ENCODE peak calls at places on chromosomes 13 and 19, in five cellular contexts. A is GM23338, R is GM12878, L is HCT116, H is H1. F is an unnamed sample.

GRCh38 chr19:31591258-31591657 is 242.0 kb upstream of the TSHZ3 start:
- DNase-seq in A (no peak), R (no peak), L (no peak), H (no peak), F (no peak)

GRCh38 chr13:113083402-113084061 is 22.1 kb upstream of the F7 start:
- DNase-seq in A (no peak), R (no peak), L (peak; percentile 42), H (no peak), F (no peak)

GRCh38 chr19:28556371-28556770 is 656.6 kb downstream of the UQCRFS1 start:
- DNase-seq in A (no peak), R (no peak), L (no peak), H (no peak), F (no peak)

GRCh38 chr19:46416077-46416709 is 2.8 kb upstream of the CCDC8 start:
- DNase-seq in A (peak; percentile 96), R (no peak), L (peak; percentile 40), H (no peak), F (no peak)

GRCh38 chr13:94243551-94243950 is 235.9 kb downstream of the DCT start:
- DNase-seq in A (no peak), R (no peak), L (no peak), H (no peak), F (no peak)

GRCh38 chr13:95644611-95645052 is at the start of gene DZIP1:
- DNase-seq in A (peak; percentile 97), R (no peak), L (no peak), H (peak; percentile 70), F (no peak)

GRCh38 chr19:40143612-40144011 is 47.6 kb upstream of the MAP3K10 start:
- DNase-seq in A (peak; percentile 20), R (no peak), L (no peak), H (no peak), F (peak; percentile 80)

GRCh38 chr19:50952890-50953289 is at the start of gene KLK5:
- DNase-seq in A (peak; percentile 37), R (no peak), L (no peak), H (no peak), F (no peak)

GRCh38 chr19:13817018-13817614 is 21.9 kb downstream of the ZSWIM4 start:
- DNase-seq in A (peak; percentile 100), R (no peak), L (no peak), H (peak; percentile 98), F (no peak)

GRCh38 chr13:82758056-82758455 is 1124.2 kb downstream of the SLITRK1 start:
- DNase-seq in A (peak; percentile 83), R (no peak), L (peak; percentile 7), H (peak; percentile 77), F (no peak)

GRCh38 chr13:110430391-110431338 is 123.6 kb downstream of the COL4A2 start:
- DNase-seq in A (no peak), R (no peak), L (no peak), H (no peak), F (no peak)

GRCh38 chr13:109784590-109785140 is 1.7 kb downstream of the IRS2 start:
- DNase-seq in A (peak; percentile 79), R (no peak), L (no peak), H (no peak), F (no peak)

GRCh38 chr19:41367848-41368301 is 3.9 kb upstream of the B9D2 start:
- DNase-seq in A (no peak), R (no peak), L (no peak), H (no peak), F (no peak)

GRCh38 chr19:52191951-52192350 is 2.1 kb downstream of the PPP2R1A start:
- DNase-seq in A (peak; percentile 7), R (no peak), L (no peak), H (no peak), F (no peak)

GRCh38 chr19:9786819-9787218 is 18.3 kb upstream of the ZNF846 start:
- DNase-seq in A (no peak), R (no peak), L (no peak), H (no peak), F (no peak)

GRCh38 chr13:44141213-44141724 is 232.4 kb upstream of the SERP2 start:
- DNase-seq in A (peak; percentile 47), R (no peak), L (no peak), H (no peak), F (no peak)

GRCh38 chr13:106156468-106156867 is 379.0 kb downstream of the EFNB2 start:
- DNase-seq in A (no peak), R (no peak), L (peak; percentile 78), H (no peak), F (no peak)

GRCh38 chr19:37537391-37537947 is 30.7 kb downstream of the ZNF793 start:
- DNase-seq in A (peak; percentile 21), R (no peak), L (no peak), H (no peak), F (no peak)

GRCh38 chr13:63408227-63409202 is 1992.9 kb upstream of the PCDH20 start:
- DNase-seq in A (peak; percentile 39), R (no peak), L (no peak), H (no peak), F (no peak)

GRCh38 chr19:35107541-35107939 is 8.1 kb upstream of the FXYD3 start:
- DNase-seq in A (no peak), R (no peak), L (peak; percentile 78), H (no peak), F (no peak)

GRCh38 chr13:102187313-102187712 is 214.5 kb downstream of the FGF14 start:
- DNase-seq in A (no peak), R (no peak), L (no peak), H (no peak), F (no peak)

DNA sequence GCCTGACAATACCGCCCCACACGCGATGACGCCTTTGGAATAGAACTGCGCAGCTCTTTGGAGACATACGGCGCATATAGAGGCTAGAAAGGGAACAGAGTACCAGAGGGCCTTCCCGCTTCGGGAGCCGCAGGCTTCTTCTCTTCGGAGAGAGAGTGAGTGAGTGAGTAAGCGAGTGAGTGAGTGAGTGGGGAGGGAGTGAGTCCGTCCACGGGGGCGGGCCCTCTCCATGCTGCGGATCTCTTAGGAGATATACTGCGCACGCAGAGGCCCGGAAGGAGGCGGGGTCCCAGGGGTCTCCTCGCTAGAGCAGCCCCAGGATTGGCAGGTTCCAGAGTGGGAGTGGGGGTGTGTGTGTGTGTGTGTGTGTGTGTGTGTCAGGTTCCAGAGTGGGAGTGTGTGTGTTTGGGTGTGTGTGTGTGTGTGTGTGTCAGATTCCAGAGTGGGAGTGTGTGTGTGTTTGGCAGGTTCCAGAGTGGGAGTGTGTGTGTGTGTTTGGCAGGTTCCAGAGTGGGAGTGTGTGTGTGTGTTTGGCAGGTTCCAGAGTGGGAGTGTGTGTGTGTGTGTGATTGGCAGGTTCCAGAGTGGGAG is 97.0 kb downstream of the INSR start:
- DNase-seq in A (peak; percentile 93), R (peak; percentile 68), L (peak; percentile 86), H (peak; percentile 44), F (peak; percentile 83)
- TF ChIP-seq POLR2AphosphoS5 in A (no peak), R (peak; percentile 45), L (peak; percentile 23), H (no peak), F (no peak)

GRCh38 chr13:97962887-97963286 is 9.4 kb downstream of the IPO5 start:
- DNase-seq in A (no peak), R (no peak), L (no peak), H (no peak), F (no peak)

GRCh38 chr13:97971519-97971918 is 18.0 kb downstream of the IPO5 start:
- DNase-seq in A (no peak), R (no peak), L (no peak), H (no peak), F (no peak)

GRCh38 chr13:97967948-97968347 is 14.5 kb downstream of the IPO5 start:
- DNase-seq in A (no peak), R (no peak), L (no peak), H (no peak), F (no peak)

GRCh38 chr13:97967226-97967625 is 13.8 kb downstream of the IPO5 start:
- DNase-seq in A (no peak), R (no peak), L (no peak), H (no peak), F (no peak)
- H3K27ac ChIP-seq in A (no peak overlapping the region), R (no peak overlapping the region), L (no peak overlapping the region), H (no peak overlapping the region), F (no peak overlapping the region)

DNA sequence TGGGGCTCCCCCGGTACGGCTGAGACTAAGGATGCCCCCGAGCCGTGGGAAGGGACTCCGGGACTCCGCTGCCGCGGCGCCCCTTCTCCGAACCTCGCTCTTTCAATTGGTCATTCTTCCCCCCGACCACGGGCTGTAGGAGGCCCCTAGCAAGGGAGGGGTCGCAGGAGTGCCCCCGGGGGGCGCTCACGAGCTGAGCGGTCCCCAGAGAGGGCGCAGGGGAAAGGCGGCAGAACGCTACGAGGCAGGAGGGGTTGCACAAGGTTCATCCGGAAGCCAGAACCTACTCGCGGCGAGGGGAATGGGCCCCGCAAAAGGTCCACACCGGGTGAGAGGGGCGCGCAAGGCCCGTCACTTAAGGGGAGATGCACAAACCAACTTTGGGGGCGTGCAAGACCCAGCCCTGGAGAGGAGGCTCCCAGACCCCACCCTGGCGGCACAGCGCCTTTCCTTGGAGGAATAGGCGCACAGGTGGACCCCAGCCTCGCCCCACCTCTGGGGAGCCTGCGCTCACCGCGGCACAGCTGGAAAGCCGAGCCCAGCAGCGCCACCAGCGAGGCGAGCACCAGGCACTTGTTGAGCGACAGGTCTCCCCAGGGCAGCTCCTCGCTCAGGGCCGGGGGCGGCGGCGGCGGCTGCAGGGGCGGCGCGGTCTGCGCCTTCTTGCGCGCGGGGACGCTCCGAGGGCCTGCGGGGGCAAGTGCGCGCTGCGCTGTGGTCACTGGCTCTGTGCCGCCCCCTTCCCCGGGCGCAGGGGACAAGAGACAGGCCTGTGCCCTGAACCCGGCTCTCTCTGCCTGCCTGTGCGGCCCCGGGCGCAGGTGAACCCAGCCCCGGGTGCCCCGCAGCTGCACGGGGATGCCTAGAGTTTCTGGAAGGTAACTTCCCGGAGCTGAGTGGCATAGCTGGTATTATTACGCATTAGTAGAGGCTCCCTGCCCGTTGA is 2.8 kb downstream of the JSRP1 start:
- DNase-seq in A (peak; percentile 87), R (no peak), L (no peak), H (no peak), F (no peak)
- TF ChIP-seq EZH2 in A (no peak), R (no peak), L (no peak), H (no peak), F (no peak)

GRCh38 chr19:55208880-55209429 is 346 bp downstream of the PTPRH start:
- DNase-seq in A (no peak), R (no peak), L (no peak), H (no peak), F (no peak)

GRCh38 chr19:55209430-55210119 is at the start of gene PTPRH:
- DNase-seq in A (no peak), R (no peak), L (no peak), H (no peak), F (no peak)

GRCh38 chr19:55212447-55212846 is 3.1 kb upstream of the PTPRH start:
- DNase-seq in A (peak; percentile 44), R (peak; percentile 13), L (peak; percentile 72), H (no peak), F (peak; percentile 20)

GRCh38 chr19:55206664-55207500 is 2.4 kb downstream of the PTPRH start:
- DNase-seq in A (peak; percentile 83), R (no peak), L (peak; percentile 67), H (no peak), F (no peak)

DNA sequence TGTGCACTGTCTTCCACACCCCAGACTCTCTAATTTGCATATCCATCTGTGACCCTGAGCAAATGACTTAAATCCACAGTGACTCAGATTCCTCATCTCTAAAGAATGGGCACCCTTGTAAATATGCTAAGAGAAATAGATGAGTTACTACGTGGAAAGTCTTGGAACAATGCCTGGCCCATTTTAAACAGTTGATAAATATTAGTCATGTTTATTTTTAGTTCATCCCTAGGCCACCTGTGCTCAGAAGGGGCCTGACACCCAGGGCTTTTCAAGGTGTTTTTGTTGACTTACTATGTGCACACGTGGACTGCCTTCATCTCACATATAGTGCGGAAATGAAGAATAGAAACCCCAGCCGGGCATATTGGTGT is 806 bp upstream of the PTPRH start:
- DNase-seq in A (no peak), R (no peak), L (peak; percentile 88), H (no peak), F (no peak)
- TF ChIP-seq POLR2AphosphoS5 in A (no peak), R (no peak), L (peak; percentile 53), H (no peak), F (no peak)